ENCODE peak calls at places on chromosomes 1 and 21, in four cellular contexts. E, W, B and R are unnamed samples.
A peak's percentile ranks its signal among the peaks of the same experiment; 100 is the strongest.

GRCh38 chr1:219670426-219671149 is 57.7 kb upstream of the ZC3H11B start:
- DNase-seq in E (peak; percentile 26), W (no peak), B (no peak), R (no peak)

GRCh38 chr1:201531551-201532425 is 7.1 kb upstream of the NAV1 start:
- DNase-seq in E (no peak), W (peak; percentile 48), B (no peak), R (no peak)

GRCh38 chr1:152884966-152885624 is 7.0 kb downstream of the SMCP start:
- DNase-seq in E (no peak), W (no peak), B (no peak), R (no peak)

GRCh38 chr1:196196486-196196885 is 411.8 kb downstream of the KCNT2 start:
- DNase-seq in E (no peak), W (no peak), B (no peak), R (no peak)

GRCh38 chr1:11138952-11139351 is 39.3 kb upstream of the EXOSC10 start:
- DNase-seq in E (no peak), W (no peak), B (no peak), R (no peak)

GRCh38 chr1:114423455-114423854 is 87.5 kb downstream of the TRIM33 start:
- DNase-seq in E (no peak), W (no peak), B (no peak), R (no peak)

GRCh38 chr1:54402896-54403295 is 3.3 kb downstream of the SSBP3 start:
- DNase-seq in E (no peak), W (no peak), B (no peak), R (no peak)

GRCh38 chr1:110375490-110375889 is 15.3 kb downstream of the SLC16A4 start:
- DNase-seq in E (no peak), W (no peak), B (no peak), R (no peak)

GRCh38 chr21:41625428-41625827 is 117.5 kb upstream of the TMPRSS2 start:
- DNase-seq in E (no peak), W (no peak), B (no peak), R (no peak)

GRCh38 chr1:234302334-234302962 is 70.8 kb upstream of the COA6 start:
- DNase-seq in E (no peak), W (no peak), B (no peak), R (no peak)

GRCh38 chr1:169113613-169114119 is 7.2 kb downstream of the ATP1B1 start:
- DNase-seq in E (no peak), W (no peak), B (no peak), R (peak; percentile 40)

GRCh38 chr1:161439280-161440232 is 65.7 kb upstream of the FCGR2A start:
- DNase-seq in E (peak; percentile 70), W (peak; percentile 52), B (peak; percentile 60), R (peak; percentile 47)

GRCh38 chr1:7341145-7341900 is 429.8 kb upstream of the VAMP3 start:
- DNase-seq in E (no peak), W (peak; percentile 82), B (no peak), R (no peak)

GRCh38 chr1:95086949-95087533 is 14.3 kb upstream of the ALG14 start:
- DNase-seq in E (peak; percentile 69), W (no peak), B (no peak), R (no peak)

GRCh38 chr1:30654188-30654587 is 69.2 kb downstream of the MATN1 start:
- DNase-seq in E (no peak), W (no peak), B (no peak), R (no peak)

GRCh38 chr1:178496410-178497135 is at the start of gene CLEC20A:
- DNase-seq in E (no peak), W (no peak), B (peak; percentile 38), R (no peak)

GRCh38 chr21:42754270-42754933 is 101.0 kb downstream of the PDE9A start:
- DNase-seq in E (peak; percentile 31), W (no peak), B (no peak), R (no peak)

GRCh38 chr1:7516341-7516740 is 254.8 kb upstream of the VAMP3 start:
- DNase-seq in E (no peak), W (peak; percentile 76), B (no peak), R (peak; percentile 57)

GRCh38 chr1:239619190-239619589 is 232.8 kb downstream of the CHRM3 start:
- DNase-seq in E (no peak), W (no peak), B (no peak), R (no peak)

GRCh38 chr1:46646331-46646730 is 21.8 kb downstream of the ATPAF1 start:
- DNase-seq in E (no peak), W (no peak), B (no peak), R (no peak)

GRCh38 chr1:19071674-19072281 is 115.3 kb upstream of the IFFO2 start:
- DNase-seq in E (no peak), W (no peak), B (no peak), R (no peak)

GRCh38 chr1:15618685-15619525 is 1.6 kb downstream of the DDI2 start:
- DNase-seq in E (no peak), W (no peak), B (no peak), R (no peak)

DNA sequence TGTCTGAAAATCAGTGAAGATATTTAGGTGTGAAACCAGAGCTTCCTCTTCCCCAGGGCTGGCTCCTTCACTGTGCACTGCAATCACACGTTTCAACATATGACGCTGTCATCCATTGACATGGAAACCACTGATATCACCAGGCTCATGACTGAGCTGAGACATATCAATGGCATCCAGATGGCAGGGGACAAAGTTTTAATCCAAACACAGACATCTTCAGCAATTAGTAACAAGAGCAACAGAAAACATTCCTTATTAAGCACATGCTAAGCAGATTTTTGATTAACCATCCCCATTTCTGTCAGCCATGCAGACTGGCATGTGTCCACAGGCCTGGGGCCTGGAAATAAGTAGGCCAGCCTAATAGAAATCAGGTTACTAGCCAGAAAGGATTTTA is 108.0 kb upstream of the ADAR start:
- DNase-seq in E (no peak), W (peak; percentile 81), B (no peak), R (no peak)
- TF ChIP-seq MAX in E (no peak), W (no peak), B (no peak), R (no peak)

DNA sequence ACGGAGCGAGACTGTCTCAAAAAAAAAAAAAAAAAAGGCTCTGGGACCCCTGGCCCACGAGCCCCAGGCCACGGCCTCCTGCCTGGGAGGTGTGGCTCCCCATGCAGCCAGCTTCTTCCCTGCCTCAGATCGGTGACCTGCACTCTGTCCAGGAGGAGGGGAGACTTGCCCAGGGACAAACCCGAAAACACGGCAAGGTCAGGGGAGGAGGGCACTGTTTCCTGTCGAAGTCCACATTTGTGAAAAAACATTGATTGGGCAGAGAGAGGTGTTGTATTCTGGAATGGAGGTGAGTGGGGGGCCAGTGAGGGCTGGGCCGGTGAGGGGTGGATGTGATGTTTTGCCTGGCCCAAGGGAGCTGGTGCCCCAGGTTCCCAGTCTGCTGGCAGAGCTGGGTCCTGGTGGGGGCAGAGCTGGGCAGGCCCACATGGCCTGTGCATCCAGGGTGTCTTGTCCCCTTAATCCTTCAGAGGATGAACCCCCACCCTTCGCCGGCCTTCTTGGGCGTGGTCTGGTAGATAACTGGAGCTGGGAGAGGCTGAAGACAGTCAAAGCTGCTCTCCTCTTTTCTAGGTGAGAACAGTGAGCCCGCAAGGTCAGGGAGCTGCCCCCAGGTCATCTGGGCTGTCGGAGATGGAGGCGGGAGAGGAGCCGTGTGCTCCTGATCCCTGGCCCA is 12.4 kb upstream of the FAAP20 start:
- DNase-seq in E (peak; percentile 85), W (no peak), B (no peak), R (no peak)
- TF ChIP-seq TEAD4 in E (no peak), W (no peak), B (no peak), R (no peak)

GRCh38 chr1:37171651-37172050 is 137.3 kb upstream of the GRIK3 start:
- DNase-seq in E (no peak), W (no peak), B (no peak), R (no peak)
- TF ChIP-seq MAX in E (no peak), W (no peak), B (no peak), R (no peak)

GRCh38 chr21:35411434-35411833 is 362.3 kb upstream of the RUNX1 start:
- DNase-seq in E (no peak), W (no peak), B (no peak), R (no peak)
- TF ChIP-seq TEAD4 in E (no peak), W (no peak), B (no peak), R (no peak)

DNA sequence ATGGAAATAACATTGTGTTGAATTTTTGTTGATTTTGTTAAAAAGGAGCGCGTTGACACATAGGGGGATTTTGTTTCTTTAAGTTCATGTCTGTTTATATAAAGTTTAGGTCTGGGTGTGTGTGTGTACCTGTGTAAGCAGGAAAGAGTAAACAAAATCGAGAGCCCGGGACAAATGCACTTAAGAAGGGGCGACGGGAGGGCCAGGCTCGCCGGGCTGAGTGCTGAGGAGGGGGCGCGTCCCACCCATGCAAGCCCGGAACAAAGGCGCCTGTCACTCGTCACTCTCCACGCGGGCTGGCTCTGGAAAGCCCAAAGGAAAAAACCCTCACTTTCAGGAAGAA is 28.8 kb upstream of the TRIM17 start:
- DNase-seq in E (no peak), W (no peak), B (no peak), R (no peak)
- TF ChIP-seq MAX in E (no peak), W (no peak), B (no peak), R (no peak)